ENCODE peak calls at places on chromosomes 12 and 14, in nine cellular contexts. P, I, A, E, B, D, O, W and L are unnamed samples.

GRCh38 chr12:15234508-15234907 is 13.3 kb upstream of the RERG start:
- DNase-seq in P (no peak), W (no peak), D (no peak), E (no peak), O (no peak), I (no peak), B (no peak), A (no peak), L (no peak)

GRCh38 chr12:131525795-131526508 is 184.9 kb upstream of the SFSWAP start:
- DNase-seq in O (no peak), E (no peak), B (no peak), A (no peak), D (no peak), P (no peak), I (no peak), W (no peak), L (no peak)

GRCh38 chr14:32252030-32252670 is 49.1 kb upstream of the RNU6-8 start:
- DNase-seq in A (peak; percentile 78), W (no peak), E (peak; percentile 85), P (peak; percentile 51), I (peak; percentile 85), O (no peak), D (peak; percentile 78), B (peak; percentile 43), L (peak; percentile 84)

GRCh38 chr12:112023759-112024396 is 10.7 kb downstream of the ERP29 start:
- DNase-seq in O (no peak), B (no peak), P (no peak), I (no peak), E (no peak), A (no peak), D (no peak), W (no peak), L (no peak)

GRCh38 chr14:36580141-36580855 is 2.1 kb downstream of the NKX2-8 start:
- DNase-seq in D (no peak), O (no peak), P (no peak), B (no peak), E (no peak), W (no peak), A (no peak), I (no peak), L (no peak)

GRCh38 chr12:91406920-91407341 is 224.3 kb upstream of the DCN start:
- DNase-seq in E (no peak), A (peak; percentile 20), B (no peak), I (peak; percentile 9), W (no peak), D (peak; percentile 92), O (no peak), P (no peak), L (peak; percentile 5)

GRCh38 chr14:77043177-77043983 is 14.9 kb upstream of the IRF2BPL start:
- DNase-seq in I (peak; percentile 77), D (peak; percentile 94), O (no peak), B (no peak), E (peak; percentile 88), P (no peak), A (peak; percentile 95), W (no peak), L (peak; percentile 96)

GRCh38 chr12:69648476-69648875 is 37.8 kb upstream of the LRRC10 start:
- DNase-seq in I (peak; percentile 74), W (no peak), E (peak; percentile 75), A (peak; percentile 95), P (no peak), D (peak; percentile 97), O (no peak), B (no peak), L (peak; percentile 95)

GRCh38 chr12:1821805-1822204 is 1.4 kb downstream of the LRTM2 start:
- DNase-seq in O (no peak), B (no peak), W (no peak), E (no peak), I (no peak), D (no peak), A (no peak), P (no peak), L (no peak)

GRCh38 chr12:74896186-74896585 is 313.5 kb downstream of the KCNC2 start:
- DNase-seq in P (no peak), A (no peak), B (no peak), W (no peak), E (no peak), I (peak; percentile 14), O (no peak), D (no peak), L (no peak)

GRCh38 chr12:89882051-89882450 is 173.4 kb upstream of the ATP2B1 start:
- DNase-seq in B (no peak), A (peak; percentile 53), I (peak; percentile 32), W (no peak), P (no peak), O (no peak), D (no peak), E (peak; percentile 36), L (peak; percentile 27)

GRCh38 chr12:106123110-106123509 is 15.6 kb downstream of the NUAK1 start:
- DNase-seq in P (no peak), O (no peak), D (no peak), I (no peak), W (no peak), B (no peak), E (no peak), A (no peak), L (no peak)
- H3K4me3 ChIP-seq in P (no peak overlapping the region), O (no peak overlapping the region), D (no peak overlapping the region), I (no peak overlapping the region), W (no peak overlapping the region), B (no peak overlapping the region), E (no peak overlapping the region), A (no peak overlapping the region), L (no peak overlapping the region)

DNA sequence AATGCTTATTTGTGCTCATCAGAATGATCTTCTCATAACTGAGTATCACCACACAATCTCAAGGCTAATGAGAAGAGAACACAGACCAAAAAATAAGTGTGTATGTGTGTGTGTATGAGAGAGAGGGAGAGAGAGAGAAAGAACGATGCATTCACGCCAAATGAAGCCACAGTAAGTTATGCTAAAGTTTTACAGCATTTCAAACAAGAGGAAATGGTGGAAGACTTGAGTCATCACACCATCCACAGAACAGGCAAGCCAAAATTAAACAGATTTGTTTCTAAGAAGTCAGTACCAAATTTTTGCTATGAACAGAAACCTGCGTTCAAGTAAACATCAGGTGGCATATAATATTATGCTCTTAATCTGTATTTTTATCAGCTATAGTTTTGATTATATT is 141.2 kb downstream of the MED13L start:
- DNase-seq in I (peak; percentile 85), D (no peak), B (no peak), O (no peak), P (no peak), A (peak; percentile 67), W (no peak), E (peak; percentile 59), L (peak; percentile 80)
- H3K4me3 ChIP-seq in I (no peak overlapping the region), D (no peak overlapping the region), B (no peak overlapping the region), O (no peak overlapping the region), P (no peak overlapping the region), A (no peak overlapping the region), W (no peak overlapping the region), E (no peak overlapping the region), L (no peak overlapping the region)

GRCh38 chr12:29783773-29784666 is at the start of gene TMTC1:
- DNase-seq in I (peak; percentile 55), A (peak; percentile 58), E (peak; percentile 69), O (peak; percentile 87), W (peak; percentile 76), D (peak; percentile 22), B (peak; percentile 51), P (no peak), L (peak; percentile 82)

GRCh38 chr12:29781705-29782266 is 2.0 kb downstream of the TMTC1 start:
- DNase-seq in I (no peak), D (no peak), O (no peak), E (no peak), A (no peak), P (no peak), W (no peak), B (no peak), L (no peak)

GRCh38 chr12:29782821-29783772 is 645 bp downstream of the TMTC1 start:
- DNase-seq in I (peak; percentile 45), O (peak; percentile 45), D (peak; percentile 1), A (peak; percentile 35), W (peak; percentile 72), B (peak; percentile 28), E (peak; percentile 53), P (no peak), L (peak; percentile 43)

GRCh38 chr12:29781176-29781575 is 2.6 kb downstream of the TMTC1 start:
- DNase-seq in I (no peak), P (no peak), W (no peak), B (no peak), E (peak; percentile 20), A (no peak), O (no peak), D (no peak), L (no peak)

DNA sequence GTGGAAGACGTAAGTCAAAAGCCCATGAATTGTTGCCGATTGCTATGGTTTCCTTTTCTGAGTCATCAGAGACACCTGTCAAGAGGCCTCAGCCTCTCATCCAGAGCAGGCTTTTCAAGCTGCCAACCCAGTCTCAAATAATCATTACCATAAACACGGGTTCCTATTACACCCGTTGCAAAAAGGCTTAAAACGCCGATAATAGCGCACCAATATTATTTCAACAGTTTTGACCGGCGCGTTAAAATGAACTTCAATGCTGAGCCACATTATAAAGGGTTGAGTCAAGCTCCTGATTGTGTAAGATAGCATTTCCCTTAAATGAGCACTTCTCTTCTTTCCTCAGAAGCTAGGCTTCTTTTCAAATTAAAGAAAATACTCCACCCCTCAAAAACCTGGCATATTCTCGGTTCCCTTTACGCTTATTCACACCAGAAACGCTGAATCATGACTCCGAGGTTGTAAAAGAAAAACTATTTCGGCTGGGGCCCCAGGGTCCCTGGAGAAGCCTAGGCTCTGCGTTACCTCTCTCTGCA is 1.4 kb downstream of the TMTC1 start:
- DNase-seq in O (no peak), B (no peak), D (peak; percentile 50), P (no peak), A (peak; percentile 90), E (peak; percentile 89), I (peak; percentile 78), W (no peak), L (peak; percentile 75)
- H3K4me3 ChIP-seq in O (peak overlapping the region; percentile 70), B (peak overlapping the region; percentile 87), D (no peak overlapping the region), P (no peak overlapping the region), A (peak overlapping the region; percentile 91), E (peak overlapping the region; percentile 89), I (peak overlapping the region; percentile 70), W (peak overlapping the region; percentile 60), L (peak overlapping the region; percentile 96)

GRCh38 chr14:49897414-49897813 is 4.5 kb downstream of the ARF6 start:
- DNase-seq in E (no peak), O (no peak), B (no peak), P (no peak), A (no peak), W (no peak), D (no peak), I (no peak), L (no peak)

GRCh38 chr14:49898485-49898884 is 5.6 kb downstream of the ARF6 start:
- DNase-seq in P (no peak), B (no peak), O (no peak), W (no peak), E (no peak), D (no peak), A (no peak), I (no peak), L (no peak)

GRCh38 chr14:49896956-49897355 is 4.1 kb downstream of the ARF6 start:
- DNase-seq in P (no peak), E (no peak), O (no peak), A (no peak), W (no peak), I (no peak), D (no peak), B (no peak), L (peak; percentile 43)

GRCh38 chr14:49895480-49895879 is 2.6 kb downstream of the ARF6 start:
- DNase-seq in W (no peak), D (no peak), B (no peak), P (no peak), E (no peak), I (no peak), O (no peak), A (peak; percentile 43), L (peak; percentile 51)

GRCh38 chr14:49897965-49898364 is 5.1 kb downstream of the ARF6 start:
- DNase-seq in B (peak; percentile 42), A (no peak), D (peak; percentile 60), I (no peak), E (no peak), O (no peak), P (no peak), W (no peak), L (no peak)
- H3K4me3 ChIP-seq in B (peak overlapping the region; percentile 6), A (no peak overlapping the region), D (no peak overlapping the region), I (no peak overlapping the region), E (no peak overlapping the region), O (no peak overlapping the region), P (peak overlapping the region; percentile 48), W (peak overlapping the region; percentile 22), L (no peak overlapping the region)